ENCODE peak calls at places on chromosomes 7 and 10, in six cellular contexts. L is heart left ventricle, U is GM13976, I is HFFc6, S is adrenal gland, M is epithelial cell of proximal tubule. Y is an unnamed sample.

GRCh38 chr10:133079836-133080682 is 7.7 kb upstream of the ADGRA1 start:
- DNase-seq in U (no peak), S (no peak), I (no peak), L (no peak), M (no peak), Y (no peak)

GRCh38 chr10:102617816-102618215 is 26.5 kb upstream of the TRIM8 start:
- DNase-seq in U (no peak), I (no peak), L (no peak), M (no peak), S (no peak), Y (no peak)

GRCh38 chr7:70829221-70830059 is 302.5 kb upstream of the GALNT17 start:
- DNase-seq in U (peak; percentile 74), I (peak; percentile 44), L (peak; percentile 59), S (peak; percentile 63), M (no peak), Y (peak; percentile 8)

GRCh38 chr7:4805110-4805978 is 29.9 kb downstream of the AP5Z1 start:
- DNase-seq in I (no peak), L (no peak), M (no peak), S (no peak), U (no peak), Y (no peak)

GRCh38 chr10:130774871-130775270 is 536.6 kb downstream of the TCERG1L start:
- DNase-seq in M (no peak), U (no peak), L (no peak), S (no peak), I (no peak), Y (no peak)

GRCh38 chr10:51657481-51657880 is 41.9 kb downstream of the CSTF2T start:
- DNase-seq in M (no peak), U (no peak), L (no peak), I (no peak), S (no peak), Y (no peak)

GRCh38 chr10:7797582-7797981 is 9.6 kb downstream of the ATP5F1C start:
- DNase-seq in L (peak; percentile 65), S (peak; percentile 89), U (no peak), M (no peak), I (peak; percentile 93), Y (peak; percentile 71)

GRCh38 chr10:101778781-101779543 is 3.0 kb upstream of the FGF8 start:
- DNase-seq in U (peak; percentile 73), L (no peak), M (no peak), I (no peak), S (peak; percentile 25), Y (no peak)

GRCh38 chr10:117424171-117424570 is 48.9 kb upstream of the PDZD8 start:
- DNase-seq in L (no peak), U (no peak), I (no peak), S (no peak), M (no peak), Y (no peak)

GRCh38 chr7:123208793-123209192 is 9.0 kb upstream of the SLC13A1 start:
- DNase-seq in M (no peak), I (no peak), U (no peak), L (no peak), S (peak; percentile 30), Y (peak; percentile 39)

GRCh38 chr10:9535744-9536143 is 1481.3 kb downstream of the GATA3 start:
- DNase-seq in I (no peak), S (no peak), M (no peak), L (no peak), U (no peak), Y (no peak)

GRCh38 chr10:35027567-35027966 is 62.6 kb downstream of the CUL2 start:
- DNase-seq in I (no peak), S (no peak), U (no peak), M (no peak), L (no peak), Y (peak; percentile 38)

GRCh38 chr7:130365511-130366441 is 14.5 kb upstream of the CPA1 start:
- DNase-seq in L (no peak), S (peak; percentile 92), I (peak; percentile 78), U (peak; percentile 60), M (no peak), Y (peak; percentile 34)

GRCh38 chr10:29634105-29634504 is 666 bp downstream of the SVIL start:
- DNase-seq in I (no peak), M (no peak), S (no peak), U (no peak), L (no peak), Y (peak; percentile 70)

GRCh38 chr7:45574521-45575500 is 643 bp downstream of the ADCY1 start:
- DNase-seq in L (no peak), I (no peak), S (no peak), M (no peak), U (peak; percentile 78), Y (peak; percentile 16)

GRCh38 chr10:27558612-27559020 is 54.5 kb downstream of the RAB18 start:
- DNase-seq in L (peak; percentile 39), M (peak; percentile 13), U (peak; percentile 70), S (peak; percentile 60), I (peak; percentile 59), Y (peak; percentile 81)

GRCh38 chr10:30384791-30385201 is 35.7 kb upstream of the MTPAP start:
- DNase-seq in I (peak; percentile 34), M (no peak), S (no peak), L (no peak), U (peak; percentile 44), Y (peak; percentile 76)

GRCh38 chr7:13467111-13467547 is 522.3 kb downstream of the ETV1 start:
- DNase-seq in L (no peak), S (no peak), I (no peak), M (no peak), U (no peak), Y (no peak)

GRCh38 chr10:60147576-60148265 is 241.4 kb upstream of the CCDC6 start:
- DNase-seq in I (no peak), M (no peak), U (no peak), S (no peak), L (no peak), Y (no peak)

GRCh38 chr7:50954245-50954644 is 171.5 kb upstream of the GRB10 start:
- DNase-seq in U (no peak), S (no peak), I (no peak), M (no peak), L (no peak), Y (no peak)

GRCh38 chr7:99109108-99110051 is 34.5 kb downstream of the SMURF1 start:
- DNase-seq in M (no peak), S (no peak), L (peak; percentile 27), I (peak; percentile 31), U (no peak), Y (no peak)

GRCh38 chr7:100723732-100724275 is 3.5 kb downstream of the EPO start:
- DNase-seq in U (no peak), S (no peak), M (no peak), I (no peak), L (no peak), Y (no peak)

GRCh38 chr7:74713567-74713966 is 56.0 kb downstream of the GTF2I start:
- DNase-seq in U (no peak), S (no peak), I (no peak), L (no peak), M (no peak), Y (no peak)

GRCh38 chr7:138542183-138542582 is 82.1 kb downstream of the TRIM24 start:
- DNase-seq in S (no peak), L (no peak), I (no peak), M (no peak), U (peak; percentile 6), Y (no peak)

GRCh38 chr10:43203491-43204393 is 63.1 kb downstream of the RASGEF1A start:
- DNase-seq in L (peak; percentile 20), I (no peak), M (no peak), S (peak; percentile 8), U (no peak), Y (no peak)

DNA sequence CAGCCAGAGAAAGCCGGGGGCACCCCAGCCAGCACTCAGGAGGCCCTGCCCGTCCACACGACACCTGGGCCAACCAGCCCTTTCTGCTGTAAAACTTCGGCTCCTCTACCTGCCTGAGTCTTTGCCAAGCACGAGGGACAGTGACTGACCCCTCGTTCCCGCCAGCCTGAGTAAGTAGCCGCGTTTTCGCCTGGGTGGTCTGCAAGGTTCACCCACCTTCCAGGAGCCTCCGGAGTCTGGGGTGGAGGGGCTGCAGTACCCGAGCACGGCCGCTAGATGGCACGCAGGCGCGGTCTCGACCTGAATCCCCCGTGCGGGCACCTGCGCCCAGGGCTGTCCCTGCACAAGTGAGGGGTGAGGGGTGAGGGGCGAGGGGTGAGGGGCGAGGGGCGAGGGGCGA is 192.7 kb downstream of the PTPRN2 start:
- DNase-seq in M (no peak), S (peak; percentile 34), U (peak; percentile 59), I (no peak), L (no peak), Y (peak; percentile 48)
- TF ChIP-seq CTCF in M (peak; percentile 40), S (peak; percentile 51), U (no peak), I (peak; percentile 48), L (peak; percentile 59), Y (peak; percentile 84)

GRCh38 chr10:46223626-46224413 is 63.0 kb upstream of the ANTXRL start:
- DNase-seq in I (no peak), L (no peak), M (no peak), S (no peak), U (no peak), Y (no peak)

GRCh38 chr10:46222364-46222935 is 64.3 kb upstream of the ANTXRL start:
- DNase-seq in I (peak; percentile 25), S (no peak), U (no peak), M (no peak), L (no peak), Y (no peak)

GRCh38 chr10:46224414-46224682 is 62.4 kb upstream of the ANTXRL start:
- DNase-seq in L (no peak), M (no peak), I (no peak), S (no peak), U (no peak), Y (no peak)

GRCh38 chr10:46220872-46221538 is 65.8 kb upstream of the ANTXRL start:
- DNase-seq in I (no peak), L (no peak), M (no peak), S (no peak), U (no peak), Y (no peak)

GRCh38 chr10:46223064-46223480 is 63.7 kb upstream of the ANTXRL start:
- DNase-seq in I (no peak), U (no peak), S (no peak), L (no peak), M (no peak), Y (no peak)
- TF ChIP-seq CTCF in I (peak; percentile 52), U (no peak), S (no peak), L (no peak), M (peak; percentile 34), Y (no peak)

DNA sequence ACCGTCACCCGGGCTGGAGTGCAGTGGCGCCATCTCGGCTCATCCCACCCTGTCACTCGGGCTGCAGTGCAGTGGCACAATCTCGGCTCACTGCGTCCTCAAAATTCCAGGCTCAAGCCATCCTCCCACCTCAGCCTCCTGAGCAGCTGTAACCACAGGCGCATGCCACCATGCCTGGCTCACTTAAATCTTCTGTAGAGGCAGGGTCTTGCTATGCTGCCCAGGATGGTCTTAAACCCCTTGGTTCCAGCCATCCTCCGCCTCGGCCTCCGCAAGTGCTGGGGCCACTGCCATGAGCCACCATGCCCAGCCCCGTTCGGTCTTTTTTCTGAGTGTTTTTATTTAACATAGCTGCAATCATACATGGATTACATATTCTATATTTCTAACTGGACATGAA is 30.6 kb downstream of the ZFAND2A start:
- DNase-seq in I (no peak), U (no peak), M (no peak), L (no peak), S (no peak), Y (no peak)
- TF ChIP-seq CTCF in I (no peak), U (no peak), M (no peak), L (no peak), S (no peak), Y (no peak)

DNA sequence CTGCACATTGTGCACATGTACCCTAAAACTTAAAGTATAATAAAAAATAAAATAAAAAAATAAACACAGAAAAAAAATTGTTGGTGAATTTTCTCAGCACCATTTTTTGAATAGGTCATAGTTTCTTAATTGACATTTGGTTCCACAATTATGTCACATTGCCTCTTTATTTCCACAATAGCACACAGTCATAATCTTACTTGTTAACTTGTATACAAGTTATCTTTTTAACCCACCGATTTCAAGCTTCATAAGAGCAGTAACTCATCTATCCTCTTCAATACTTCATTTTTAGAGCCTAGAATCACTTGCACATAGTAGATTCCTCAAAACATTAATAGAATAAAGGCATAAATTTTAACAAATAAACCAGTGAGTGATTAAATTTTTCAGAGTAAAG is 1425.1 kb upstream of the LRRTM3 start:
- DNase-seq in L (no peak), S (no peak), U (no peak), I (no peak), M (no peak), Y (no peak)
- TF ChIP-seq CTCF in L (no peak), S (no peak), U (no peak), I (no peak), M (no peak), Y (no peak)

Y was measured in MCF 10A.